ENCODE peak calls at places on chromosomes 11 and 22, in four cellular contexts. Q is aorta; H is stimulated activated CD4-positive, alpha-beta T cell treated with anti-CD3 and anti-CD28 coated beads, Interleukin-12 subunit alpha, Interleukin-12 subunit beta, amount 100 ng/mL, for 24 hours; D is LHCN-M2. I is an unnamed sample.

GRCh38 chr11:66335531-66336233 is 552 bp downstream of the RIN1 start:
- DNase-seq in Q (peak; percentile 69), H (no peak), D (peak; percentile 78), I (peak; percentile 70)

GRCh38 chr11:13963169-13963948 is 836 bp downstream of the SPON1 start:
- DNase-seq in Q (peak; percentile 62), D (no peak), H (no peak), I (peak; percentile 59)

GRCh38 chr22:32417906-32418305 is 5.9 kb upstream of the RTCB start:
- DNase-seq in Q (no peak), D (no peak), H (no peak), I (no peak)

GRCh38 chr11:111001091-111001430 is 244.5 kb upstream of the POU2AF2 start:
- DNase-seq in H (no peak), D (peak; percentile 5), Q (no peak), I (no peak)

GRCh38 chr11:65882191-65883057 is 2.8 kb downstream of the CTSW start:
- DNase-seq in H (no peak), D (no peak), Q (peak; percentile 49), I (no peak)

GRCh38 chr11:15968461-15969130 is 387.8 kb downstream of the SOX6 start:
- DNase-seq in D (no peak), Q (no peak), H (no peak), I (no peak)

GRCh38 chr11:69180726-69181125 is 25.0 kb downstream of the SMIM38 start:
- DNase-seq in D (no peak), Q (peak; percentile 6), H (no peak), I (no peak)

GRCh38 chr22:35301370-35301874 is 1.7 kb downstream of the TOM1 start:
- DNase-seq in Q (peak; percentile 69), H (no peak), D (peak; percentile 86), I (peak; percentile 45)

GRCh38 chr11:116808262-116809175 is 14.6 kb downstream of the APOA4 start:
- DNase-seq in H (no peak), D (peak; percentile 75), Q (no peak), I (peak; percentile 62)

GRCh38 chr11:16843307-16843706 is 104.9 kb downstream of the C11orf58 start:
- DNase-seq in D (no peak), H (no peak), Q (no peak), I (no peak)

GRCh38 chr11:88552377-88553029 is 215.0 kb upstream of the CTSC start:
- DNase-seq in D (peak; percentile 55), Q (peak; percentile 52), H (peak; percentile 23), I (peak; percentile 15)

I was measured in AG08396.